ENCODE peak calls at places on chromosomes 13 and 19, in seven cellular contexts. M is K562, T is breast epithelium, Q is fibroblast of lung, W is fibroblast of pulmonary artery, H is kidney epithelial cell, V is Peyer's patch. B is an unnamed sample.

GRCh38 chr19:30339624-30340525 is 32.3 kb upstream of the ZNF536 start:
- DNase-seq in H (no peak), T (no peak), Q (no peak), M (no peak), V (no peak), W (no peak), B (no peak)

GRCh38 chr19:33472696-33473624 is 48.6 kb downstream of the PEPD start:
- DNase-seq in V (no peak), Q (peak), M (no peak), W (peak), T (no peak), H (peak), B (no peak)

GRCh38 chr19:49771674-49772139 is 4.9 kb downstream of the AP2A1 start:
- DNase-seq in W (no peak), T (no peak), V (no peak), M (no peak), Q (no peak), H (no peak), B (peak)

GRCh38 chr19:11154683-11155047 is 917 bp downstream of the SPC24 start:
- DNase-seq in H (no peak), Q (no peak), M (no peak), V (no peak), W (no peak), T (no peak), B (no peak)

GRCh38 chr13:21852043-21852442 is 181.2 kb downstream of the FGF9 start:
- DNase-seq in W (no peak), Q (no peak), T (no peak), M (no peak), H (no peak), V (no peak), B (no peak)

GRCh38 chr13:51298812-51299211 is 40.7 kb upstream of the SERPINE3 start:
- DNase-seq in H (no peak), V (no peak), M (no peak), T (no peak), Q (peak), W (peak), B (no peak)

GRCh38 chr13:74251778-74252519 is 117.7 kb upstream of the KLF12 start:
- DNase-seq in W (no peak), M (no peak), V (no peak), H (no peak), Q (peak), T (no peak), B (no peak)

GRCh38 chr13:42747399-42747873 is 33.9 kb upstream of the FAM216B start:
- DNase-seq in H (peak), Q (peak), W (peak), V (no peak), T (no peak), M (no peak), B (no peak)

GRCh38 chr19:2758601-2759313 is 18.9 kb upstream of the SLC39A3 start:
- DNase-seq in H (no peak), V (no peak), W (no peak), T (no peak), M (no peak), Q (no peak), B (no peak)

GRCh38 chr13:91347996-91348905 is 764 bp downstream of the MIR17HG start:
- DNase-seq in V (peak), M (peak), Q (no peak), H (no peak), T (peak), W (peak), B (peak)

GRCh38 chr13:74573654-74574053 is 439.4 kb upstream of the KLF12 start:
- DNase-seq in M (peak), H (no peak), W (no peak), T (no peak), Q (no peak), V (no peak), B (no peak)

GRCh38 chr13:59665184-59665583 is 498.5 kb downstream of the DIAPH3 start:
- DNase-seq in W (no peak), M (no peak), T (no peak), Q (no peak), H (no peak), V (no peak), B (no peak)

GRCh38 chr19:41847351-41848105 is 2.7 kb downstream of the DMRTC2 start:
- DNase-seq in W (no peak), Q (no peak), M (peak), T (no peak), V (no peak), H (no peak), B (no peak)

GRCh38 chr13:47549219-47549752 is 451.8 kb downstream of the SUCLA2 start:
- DNase-seq in M (no peak), V (no peak), W (no peak), Q (no peak), H (no peak), T (no peak), B (no peak)

GRCh38 chr13:101529419-101529818 is 76.9 kb downstream of the ITGBL1 start:
- DNase-seq in W (peak), V (no peak), H (peak), T (peak), Q (peak), M (no peak), B (no peak)

GRCh38 chr13:40440990-40441820 is 225.2 kb downstream of the FOXO1 start:
- DNase-seq in H (no peak), Q (peak), V (no peak), T (peak), W (peak), M (no peak), B (no peak)

GRCh38 chr13:40336228-40337221 is 329.9 kb downstream of the FOXO1 start:
- DNase-seq in T (peak), H (no peak), Q (no peak), V (no peak), W (no peak), M (no peak), B (no peak)

GRCh38 chr13:21120191-21120590 is 56.2 kb downstream of the SKA3 start:
- DNase-seq in Q (no peak), M (no peak), W (no peak), V (no peak), H (no peak), T (no peak), B (no peak)

GRCh38 chr19:28652790-28653189 is 560.2 kb downstream of the UQCRFS1 start:
- DNase-seq in W (no peak), Q (no peak), M (no peak), T (no peak), V (no peak), H (no peak), B (no peak)

GRCh38 chr19:38270587-38271167 is 6.3 kb downstream of the SPINT2 start:
- DNase-seq in T (no peak), Q (no peak), W (no peak), H (no peak), M (peak), V (no peak), B (no peak)

GRCh38 chr13:23748591-23748990 is 140.6 kb downstream of the MIPEP start:
- DNase-seq in V (no peak), W (no peak), T (no peak), Q (no peak), H (no peak), M (no peak), B (no peak)

GRCh38 chr19:51103811-51104470 is 4.3 kb downstream of the CTU1 start:
- DNase-seq in Q (no peak), T (no peak), M (no peak), V (no peak), H (no peak), W (no peak), B (no peak)

GRCh38 chr13:27199691-27200090 is 28.1 kb upstream of the USP12 start:
- DNase-seq in M (no peak), H (no peak), W (no peak), T (no peak), V (no peak), Q (no peak), B (no peak)

GRCh38 chr13:27201661-27202060 is 30.1 kb upstream of the USP12 start:
- DNase-seq in W (no peak), H (peak), T (no peak), V (no peak), Q (peak), M (no peak), B (no peak)

GRCh38 chr13:27200413-27201066 is 28.9 kb upstream of the USP12 start:
- DNase-seq in T (no peak), M (no peak), W (no peak), H (no peak), V (no peak), Q (no peak), B (no peak)

GRCh38 chr13:27203186-27203585 is 31.6 kb upstream of the USP12 start:
- DNase-seq in V (no peak), H (no peak), Q (no peak), W (no peak), T (no peak), M (no peak), B (no peak)

DNA sequence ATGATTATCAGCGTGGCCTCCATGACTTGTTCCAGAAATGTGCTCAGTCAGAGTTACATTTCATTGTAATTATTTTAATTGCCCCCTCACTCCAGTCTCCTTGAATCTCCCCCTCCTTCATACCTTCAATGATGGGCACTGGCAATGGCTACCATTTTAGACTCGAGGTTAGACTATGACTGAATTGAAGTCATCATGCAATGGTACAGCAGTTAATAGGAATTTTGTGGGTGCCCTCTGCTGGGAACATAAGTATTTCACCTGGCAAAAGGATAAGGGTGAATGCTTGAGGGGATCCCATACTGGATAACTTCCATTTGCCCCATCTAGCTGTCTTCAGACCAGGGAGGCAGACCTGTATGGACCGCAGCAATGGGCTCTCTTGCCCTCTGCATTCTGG is 32.2 kb upstream of the USP12 start:
- DNase-seq in V (no peak), H (no peak), M (no peak), T (no peak), Q (peak), W (peak), B (no peak)
- TF ChIP-seq CTCF in V (no peak), H (peak), M (peak), T (peak), Q (peak), W (peak), B (no peak)

GRCh38 chr19:45406165-45406956 is at the start of gene POLR1G:
- DNase-seq in W (peak), Q (peak), H (no peak), V (peak), T (peak), M (peak), B (peak)
- TF ChIP-seq CTCF in W (no peak), Q (no peak), H (no peak), V (peak), T (peak), M (no peak), B (no peak)

GRCh38 chr13:38866649-38867048 is 124.0 kb downstream of the STOML3 start:
- DNase-seq in V (no peak), M (no peak), Q (no peak), T (no peak), H (no peak), W (no peak), B (no peak)
- TF ChIP-seq CTCF in V (no peak), M (no peak), Q (no peak), T (no peak), H (no peak), W (no peak), B (no peak)

GRCh38 chr19:43984687-43985000 is 656 bp downstream of the ZNF155 start:
- DNase-seq in Q (no peak), V (no peak), T (no peak), W (no peak), H (no peak), M (no peak), B (no peak)

GRCh38 chr19:43983912-43984686 is at the start of gene ZNF155:
- DNase-seq in Q (peak), T (peak), V (peak), H (peak), W (peak), M (peak), B (peak)

DNA sequence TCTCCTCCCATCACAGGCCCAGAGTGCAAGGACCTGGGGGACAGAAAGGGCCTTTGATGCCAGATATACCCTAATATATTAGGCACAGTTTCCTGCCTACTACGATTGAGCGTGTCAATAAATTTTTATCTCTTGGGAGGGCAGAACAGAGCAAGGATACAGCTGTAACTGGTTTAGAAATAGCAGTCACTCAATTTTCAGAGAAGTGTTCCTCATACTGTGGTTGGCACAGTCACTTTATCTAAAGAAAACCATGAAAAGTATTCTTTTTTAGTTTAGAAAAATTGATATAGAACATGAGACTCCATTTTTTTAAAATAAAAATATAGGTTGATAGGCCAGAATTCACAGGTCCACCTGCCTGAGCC is 460 bp upstream of the ZNF155 start:
- DNase-seq in T (no peak), W (no peak), Q (no peak), V (no peak), H (no peak), M (no peak), B (no peak)
- TF ChIP-seq CTCF in T (no peak), W (no peak), Q (no peak), V (no peak), H (no peak), M (no peak), B (no peak)

GRCh38 chr19:13153627-13154240 is 3.5 kb downstream of the IER2 start:
- DNase-seq in M (peak), V (peak), T (peak), H (no peak), Q (peak), W (peak), B (peak)
- TF ChIP-seq CTCF in M (no peak), V (no peak), T (no peak), H (no peak), Q (no peak), W (no peak), B (no peak)

DNA sequence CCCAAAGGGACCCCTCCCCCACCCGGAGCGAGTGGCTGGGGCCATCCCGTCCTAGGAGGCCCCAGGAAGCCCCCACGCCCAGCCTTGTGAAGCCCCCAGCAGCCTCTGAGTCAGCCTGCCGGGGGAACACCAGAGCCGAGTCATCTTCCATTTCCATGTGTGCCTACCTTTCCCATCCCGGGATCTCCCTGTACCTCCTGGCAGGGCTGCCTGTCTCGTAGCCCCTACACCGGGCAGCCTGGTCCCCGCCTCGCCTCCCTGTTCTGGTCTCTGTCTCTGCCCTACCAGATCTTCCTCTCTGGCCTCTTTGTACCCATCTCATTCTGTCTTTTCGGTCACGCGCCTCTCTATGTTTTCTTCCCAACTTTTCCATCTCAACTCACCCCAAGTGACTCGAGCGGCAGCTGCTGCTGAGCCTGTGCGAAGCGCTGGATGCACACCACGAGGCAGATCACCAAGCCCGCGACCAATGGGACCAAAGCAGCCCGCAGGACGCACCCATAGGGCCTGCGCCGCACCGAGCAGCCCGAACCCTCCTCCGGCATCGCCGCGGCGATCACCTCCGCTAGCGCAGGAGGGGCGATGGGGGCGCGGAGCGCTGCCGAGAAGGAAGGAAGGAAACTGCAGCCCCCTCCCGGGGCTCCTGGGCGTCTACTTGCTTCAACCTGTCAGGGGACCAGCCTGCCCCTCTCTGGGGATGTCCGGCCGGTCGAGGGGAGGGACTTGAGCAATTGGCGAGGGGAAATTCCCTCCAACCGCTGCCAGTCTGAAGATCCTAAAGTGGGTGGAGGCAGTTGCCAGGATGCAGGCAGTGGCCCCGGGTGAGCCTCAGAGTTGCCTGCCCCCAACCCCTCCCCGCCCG is at the start of gene CD70:
- DNase-seq in H (no peak), T (no peak), V (peak), Q (no peak), M (no peak), W (no peak), B (no peak)
- TF ChIP-seq CTCF in H (no peak), T (no peak), V (no peak), Q (no peak), M (no peak), W (no peak), B (no peak)

GRCh38 chr19:9847087-9847671 is 12.1 kb downstream of the PIN1 start:
- DNase-seq in T (no peak), W (peak), Q (peak), M (peak), H (peak), V (no peak), B (no peak)
- TF ChIP-seq CTCF in T (peak), W (peak), Q (peak), M (peak), H (peak), V (no peak), B (no peak)

DNA sequence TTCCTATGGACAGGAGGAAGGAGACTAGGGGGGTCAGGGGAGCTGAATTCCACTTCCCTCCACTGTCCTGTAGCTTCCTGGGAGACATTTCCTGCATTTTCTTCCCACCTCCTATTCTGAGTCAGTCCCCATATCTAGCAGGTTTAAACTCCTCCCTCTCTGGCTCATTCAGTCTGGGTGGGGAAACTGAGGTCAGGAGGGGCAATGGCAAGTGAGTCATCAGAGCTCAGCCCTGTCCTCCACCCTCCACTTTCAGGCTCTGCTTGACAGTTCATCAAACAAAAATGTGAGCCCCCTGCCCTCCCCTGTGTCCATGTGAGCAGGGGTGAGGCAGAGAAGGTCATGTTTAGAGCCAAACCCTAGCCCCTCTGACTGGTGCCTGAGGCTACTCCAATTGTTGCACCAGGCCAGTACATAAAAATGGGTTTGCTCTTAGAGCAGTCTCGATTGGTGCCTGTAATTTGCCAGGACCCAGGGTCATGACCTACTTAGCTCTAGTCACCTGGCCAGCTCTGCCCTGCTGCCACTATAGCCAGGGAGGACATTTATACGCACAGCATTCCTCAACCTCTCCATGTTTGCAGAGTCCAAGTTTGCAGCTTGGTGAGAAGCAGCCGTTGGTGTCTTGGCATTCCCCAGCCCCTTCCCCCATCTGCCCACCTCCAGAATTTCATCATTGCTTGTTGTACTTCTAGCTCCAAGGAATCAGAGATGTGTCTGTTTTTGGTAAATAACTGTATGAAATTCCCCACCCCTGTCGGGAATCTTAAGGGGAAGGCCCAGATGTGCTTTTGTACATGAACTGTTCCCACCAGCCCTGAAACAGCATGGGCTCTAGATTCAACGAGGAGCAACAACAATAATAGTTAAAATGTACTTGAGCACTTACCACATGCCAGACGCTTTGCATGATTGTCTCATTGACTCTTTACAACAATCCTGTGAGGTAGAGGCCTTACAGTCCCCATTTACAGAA is 20.7 kb downstream of the SAMD4B start:
- DNase-seq in W (peak), Q (peak), H (peak), V (no peak), M (no peak), T (no peak), B (no peak)
- TF ChIP-seq CTCF in W (no peak), Q (no peak), H (no peak), V (no peak), M (no peak), T (no peak), B (no peak)

GRCh38 chr13:111483621-111483987 is 163.2 kb downstream of the TEX29 start:
- DNase-seq in Q (no peak), V (no peak), H (no peak), T (no peak), M (no peak), W (no peak), B (no peak)

GRCh38 chr13:111484959-111485358 is 164.5 kb downstream of the TEX29 start:
- DNase-seq in T (no peak), M (no peak), Q (no peak), V (no peak), W (no peak), H (no peak), B (no peak)

GRCh38 chr13:111482806-111483620 is 162.6 kb downstream of the TEX29 start:
- DNase-seq in H (no peak), T (no peak), W (no peak), M (no peak), Q (no peak), V (no peak), B (no peak)

GRCh38 chr13:111485491-111486250 is 165.2 kb downstream of the TEX29 start:
- DNase-seq in H (no peak), M (no peak), W (no peak), Q (no peak), V (no peak), T (no peak), B (no peak)

DNA sequence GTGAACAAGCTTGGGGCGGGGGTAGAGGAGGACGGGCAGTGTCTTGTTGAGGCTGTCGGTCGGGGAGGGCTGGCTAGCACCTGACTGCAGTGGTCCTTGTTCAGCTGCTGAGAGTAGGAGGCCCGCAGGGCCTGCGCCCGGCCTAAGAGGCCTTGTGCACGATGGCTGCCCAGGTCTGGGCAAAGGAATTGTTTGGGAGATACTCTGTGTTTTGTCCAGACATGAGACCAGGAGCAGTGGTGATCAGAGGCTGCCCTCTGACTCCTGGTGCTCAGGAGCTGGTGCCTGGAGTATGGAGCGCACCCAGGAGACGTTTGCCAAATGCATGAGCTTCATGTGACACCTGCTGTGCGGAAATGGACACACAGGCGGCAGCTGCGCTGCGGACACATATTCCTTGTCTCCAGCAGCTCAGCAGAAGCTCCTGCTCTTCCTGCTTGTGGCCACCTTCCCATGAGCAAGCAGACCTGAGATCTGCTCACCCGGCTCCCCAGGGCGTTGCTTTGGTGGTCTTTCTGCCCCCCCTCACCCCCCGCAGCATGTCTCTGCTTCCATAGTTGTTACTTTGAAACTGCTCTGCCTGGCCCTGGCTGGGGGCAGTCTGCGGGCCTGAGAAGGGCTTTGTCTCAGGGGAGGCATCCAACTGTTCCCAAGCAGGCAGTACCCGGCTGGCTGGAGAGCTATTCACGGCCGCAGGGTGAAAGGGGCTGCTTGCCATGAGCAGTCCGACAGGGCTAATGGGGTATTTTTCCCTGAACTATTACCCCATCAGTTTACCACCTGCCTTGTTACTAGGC is 163.9 kb downstream of the TEX29 start:
- DNase-seq in T (no peak), Q (no peak), W (no peak), H (no peak), M (no peak), V (no peak), B (no peak)
- TF ChIP-seq CTCF in T (no peak), Q (no peak), W (no peak), H (no peak), M (no peak), V (no peak), B (no peak)

B was measured in natural killer cell.